ENCODE peak calls at places on chromosome 21, in four cellular contexts. W, G, S and D are unnamed samples.

GRCh38 chr21:33840771-33841170 is 74.8 kb downstream of the ATP5PO start:
- DNase-seq in S (no peak), W (no peak), G (no peak), D (no peak)

GRCh38 chr21:46379691-46380090 is 55.7 kb downstream of the PCNT start:
- DNase-seq in S (no peak), W (no peak), G (no peak), D (no peak)

GRCh38 chr21:35138665-35139381 is 89.7 kb upstream of the RUNX1 start:
- DNase-seq in G (peak), S (peak), W (no peak), D (no peak)

GRCh38 chr21:44578371-44579055 is 1.9 kb downstream of the KRTAP10-5 start:
- DNase-seq in G (no peak), W (no peak), S (no peak), D (no peak)

GRCh38 chr21:24716306-24716918 is 890.9 kb downstream of the MRPL39 start:
- DNase-seq in S (no peak), G (no peak), W (no peak), D (no peak)

GRCh38 chr21:35512321-35512720 is 463.2 kb upstream of the RUNX1 start:
- DNase-seq in W (no peak), G (no peak), S (no peak), D (no peak)

GRCh38 chr21:10418649-10419048 is 102.7 kb upstream of the TPTE start:
- DNase-seq in G (no peak), W (peak), S (no peak), D (no peak)

GRCh38 chr21:35475006-35475405 is 425.9 kb upstream of the RUNX1 start:
- DNase-seq in S (peak), W (no peak), G (no peak), D (no peak)

GRCh38 chr21:28635541-28635940 is 357.1 kb downstream of the LTN1 start:
- DNase-seq in W (no peak), G (no peak), S (no peak), D (no peak)

GRCh38 chr21:45179568-45180288 is 105.3 kb downstream of the ADARB1 start:
- DNase-seq in G (no peak), S (no peak), W (no peak), D (no peak)

GRCh38 chr21:33854604-33855003 is 61.0 kb downstream of the ATP5PO start:
- DNase-seq in W (no peak), G (no peak), S (no peak), D (no peak)

GRCh38 chr21:37574316-37574715 is 207.7 kb downstream of the DYRK1A start:
- DNase-seq in S (no peak), G (no peak), W (no peak), D (no peak)